ENCODE peak calls at places on chromosomes 7 and 10, in ten cellular contexts. K is IMR-90, M is body of pancreas, Q is A549, U is gastrocnemius medialis, S is ovary, C is breast epithelium, T is tibial nerve, G is prostate gland, Y is K562. E is an unnamed sample.

GRCh38 chr7:150329331-150330106 is 6.2 kb upstream of the ACTR3C start:
- DNase-seq in K (no peak), M (peak), Q (no peak), U (no peak), S (no peak), C (no peak), T (no peak), G (no peak), Y (peak), E (no peak)

GRCh38 chr7:2800220-2800922 is 43.7 kb downstream of the GNA12 start:
- DNase-seq in K (no peak), M (no peak), Q (no peak), U (no peak), S (no peak), C (no peak), T (no peak), G (no peak), Y (no peak), E (no peak)

GRCh38 chr7:4799508-4800268 is 24.3 kb downstream of the AP5Z1 start:
- DNase-seq in K (no peak), M (no peak), Q (no peak), U (no peak), S (no peak), C (no peak), T (peak), G (no peak), Y (peak), E (peak)

GRCh38 chr10:117594722-117595121 is 52.2 kb downstream of the EMX2 start:
- DNase-seq in K (no peak), M (no peak), Q (no peak), U (no peak), S (no peak), C (no peak), T (no peak), G (no peak), Y (no peak), E (no peak)

GRCh38 chr10:61992059-61992460 is 90.6 kb downstream of the ARID5B start:
- DNase-seq in K (peak), M (peak), Q (no peak), U (no peak), S (no peak), C (no peak), T (no peak), G (no peak), Y (no peak), E (no peak)

GRCh38 chr7:96547371-96547811 is 162.3 kb downstream of the SEM1 start:
- DNase-seq in K (no peak), M (no peak), Q (no peak), U (no peak), S (no peak), C (no peak), T (no peak), G (no peak), Y (no peak), E (no peak)

GRCh38 chr7:81478664-81479063 is 291.2 kb downstream of the HGF start:
- DNase-seq in K (peak), M (peak), Q (no peak), U (no peak), S (no peak), C (peak), T (no peak), G (no peak), Y (no peak), E (no peak)

GRCh38 chr7:11327633-11328032 is 354.0 kb downstream of the PHF14 start:
- DNase-seq in K (no peak), M (no peak), Q (no peak), U (no peak), S (no peak), C (no peak), T (no peak), G (no peak), Y (no peak), E (no peak)

GRCh38 chr7:131159961-131160361 is 167.7 kb upstream of the MKLN1 start:
- DNase-seq in K (peak), M (no peak), Q (no peak), U (no peak), S (no peak), C (no peak), T (no peak), G (no peak), Y (no peak), E (no peak)

GRCh38 chr7:5591547-5591899 is 167.9 kb upstream of the TNRC18 start:
- DNase-seq in K (peak), M (peak), Q (peak), U (no peak), S (peak), C (no peak), T (no peak), G (no peak), Y (peak), E (no peak)

GRCh38 chr7:156017431-156017830 is 205.2 kb upstream of the SHH start:
- DNase-seq in K (no peak), M (no peak), Q (no peak), U (no peak), S (no peak), C (no peak), T (no peak), G (no peak), Y (no peak), E (no peak)

DNA sequence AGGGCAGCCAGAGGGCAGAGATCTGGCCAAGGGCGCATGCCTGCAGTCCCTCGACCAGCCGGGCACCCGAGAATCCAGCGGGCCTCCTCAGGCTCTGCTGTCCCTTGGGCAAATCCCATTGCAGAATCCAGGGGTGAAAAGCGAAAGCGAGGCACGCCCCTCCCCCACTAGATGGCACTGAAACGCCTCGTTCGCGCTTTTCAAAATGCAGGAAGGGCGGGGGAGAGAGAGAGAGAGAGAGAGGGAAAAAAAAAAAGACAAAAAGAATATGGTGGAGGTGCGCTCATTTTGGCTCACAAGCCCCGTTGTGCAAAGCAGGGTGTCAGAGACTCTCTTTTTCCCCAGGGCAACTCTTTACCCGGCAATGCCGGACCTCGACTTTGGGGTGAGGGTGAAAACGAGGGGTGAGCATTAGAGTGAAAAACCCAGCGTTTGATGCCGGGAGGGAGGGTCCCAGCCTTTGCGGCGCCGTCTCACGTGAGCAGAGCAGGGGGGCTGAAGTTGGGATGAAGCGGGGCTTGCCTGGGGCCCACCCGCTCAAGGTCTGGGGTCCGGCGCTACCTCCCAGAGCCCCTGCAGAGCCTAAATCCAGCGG is 2.5 kb upstream of the TMEM178B start:
- DNase-seq in K (no peak), M (peak), Q (peak), U (peak), S (peak), C (no peak), T (no peak), G (peak), Y (peak), E (peak)
- TF ChIP-seq CTCF in K (no peak), M (peak), Q (peak), U (no peak), S (no peak), C (no peak), T (peak), G (peak), Y (peak), E (no peak)

DNA sequence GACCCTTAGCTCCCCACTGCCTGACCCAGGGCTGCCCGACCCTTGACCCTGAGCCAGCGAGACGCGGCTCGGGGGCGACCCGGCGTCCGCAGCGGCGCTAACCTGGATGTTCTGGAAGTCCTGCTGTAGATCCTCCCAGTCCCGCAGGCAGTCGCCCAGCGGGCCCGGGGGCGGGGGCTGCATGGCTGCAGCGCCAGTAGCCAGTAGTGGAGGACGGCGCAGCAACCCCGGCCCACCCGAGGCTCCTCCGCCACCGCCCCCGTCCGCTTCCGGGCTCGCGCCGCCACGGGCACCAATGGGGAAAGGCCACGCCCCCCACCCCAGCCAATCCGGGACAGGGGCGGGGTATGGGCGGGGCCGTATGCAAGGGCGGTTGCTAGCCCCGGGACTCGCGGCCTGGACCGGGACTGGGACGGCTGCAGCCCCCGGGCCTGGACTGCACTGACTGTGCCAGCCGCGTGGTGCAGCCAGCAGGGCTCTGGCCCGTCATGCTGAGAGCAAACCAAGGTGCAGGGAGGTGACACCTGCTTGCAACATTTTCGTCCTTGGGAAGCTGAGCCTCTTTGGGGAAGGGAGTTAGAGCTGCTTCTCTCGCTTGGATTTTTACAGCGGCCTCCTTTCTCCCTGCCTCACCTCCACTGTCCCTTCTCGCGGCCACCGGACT is at the start of gene TMEM120A:
- DNase-seq in K (peak), M (peak), Q (peak), U (peak), S (peak), C (peak), T (peak), G (peak), Y (peak), E (peak)
- TF ChIP-seq POLR2A in K (peak), M (peak), Q (peak), U (peak), S (peak), C (peak), T (peak), G (peak), Y (peak), E (peak)

GRCh38 chr10:131022981-131023380 is 288.5 kb downstream of the TCERG1L start:
- DNase-seq in K (no peak), M (no peak), Q (no peak), U (no peak), S (no peak), C (no peak), T (no peak), G (no peak), Y (no peak), E (no peak)
- TF ChIP-seq CTCF in K (no peak), M (no peak), Q (no peak), U (no peak), S (no peak), C (no peak), T (no peak), G (no peak), Y (no peak), E (no peak)

DNA sequence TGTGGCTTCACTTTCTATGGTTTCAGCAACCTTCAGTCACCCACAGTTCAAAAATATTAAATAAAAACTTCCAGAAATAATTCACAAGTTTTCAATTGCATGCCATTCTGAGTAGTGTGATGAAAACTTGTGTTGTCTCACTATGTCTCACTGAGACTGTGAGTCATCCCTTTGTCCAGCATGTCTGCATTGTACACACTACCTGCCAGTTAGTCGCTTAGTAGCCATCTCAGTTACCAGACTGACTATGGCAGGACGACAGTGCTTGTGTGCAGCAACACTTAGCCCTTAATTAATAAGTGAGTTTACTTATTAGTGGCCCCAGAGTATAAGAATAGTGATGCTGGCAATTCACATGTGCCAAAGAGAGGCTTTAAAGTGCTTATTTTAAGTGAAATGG is 22.5 kb downstream of the CCDC186 start:
- DNase-seq in K (peak), M (no peak), Q (peak), U (peak), S (no peak), C (no peak), T (no peak), G (no peak), Y (no peak), E (no peak)
- TF ChIP-seq POLR2A in K (no peak), M (no peak), Q (no peak), U (no peak), S (no peak), C (no peak), T (no peak), G (no peak), Y (no peak), E (no peak)